ENCODE peak calls at places on chromosomes 4 and X, in seven cellular contexts. R is right lobe of liver, P is AG09309, F is H7, Q is fibroblast of mammary gland, B is upper lobe of left lung, S is breast epithelium. K is an unnamed sample.
A peak's percentile ranks its signal among the peaks of the same experiment; 100 is the strongest.

GRCh38 chr4:3041192-3042142 is 32.9 kb downstream of the HTT-AS start:
- DNase-seq in R (peak; percentile 71), Q (peak; percentile 36), S (peak; percentile 69), P (no peak), F (peak; percentile 66), B (peak; percentile 92), K (peak; percentile 70)

GRCh38 chr4:142671516-142671915 is 174.6 kb downstream of the INPP4B start:
- DNase-seq in S (no peak), Q (no peak), F (peak; percentile 2), P (no peak), B (no peak), R (no peak), K (peak; percentile 3)

GRCh38 chrX:123330229-123330942 is 146.3 kb downstream of the GRIA3 start:
- DNase-seq in Q (no peak), S (no peak), R (no peak), P (no peak), F (no peak), B (no peak), K (no peak)

GRCh38 chr4:124863039-124863545 is 150.6 kb upstream of the ANKRD50 start:
- DNase-seq in R (no peak), F (no peak), P (no peak), S (no peak), Q (no peak), B (no peak), K (peak; percentile 14)

GRCh38 chr4:41024556-41025491 is 189.5 kb downstream of the APBB2 start:
- DNase-seq in R (no peak), P (no peak), Q (peak; percentile 33), F (no peak), B (no peak), S (no peak), K (peak; percentile 31)

GRCh38 chr4:142379277-142380051 is 466.6 kb downstream of the INPP4B start:
- DNase-seq in P (peak; percentile 93), R (no peak), F (no peak), B (no peak), S (no peak), Q (peak; percentile 84), K (peak; percentile 72)

GRCh38 chr4:69713593-69713992 is 46.8 kb downstream of the SULT1B1 start:
- DNase-seq in Q (peak; percentile 81), R (peak; percentile 70), F (no peak), S (no peak), P (no peak), B (no peak), K (peak; percentile 72)

GRCh38 chr4:84901173-84901572 is 65.3 kb downstream of the WDFY3 start:
- DNase-seq in Q (no peak), S (no peak), F (no peak), P (no peak), B (no peak), R (no peak), K (no peak)

GRCh38 chr4:137663376-137664054 is 131.2 kb upstream of the PCDH18 start:
- DNase-seq in R (no peak), S (no peak), P (no peak), Q (no peak), B (no peak), F (no peak), K (no peak)

GRCh38 chrX:22634081-22634480 is 361.4 kb downstream of the CBLL2 start:
- DNase-seq in Q (peak; percentile 78), F (no peak), S (no peak), P (peak; percentile 41), B (no peak), R (no peak), K (peak; percentile 65)

GRCh38 chr4:85409251-85409650 is 65.7 kb upstream of the ARHGAP24 start:
- DNase-seq in B (no peak), P (no peak), F (no peak), S (no peak), R (no peak), Q (no peak), K (peak; percentile 83)

GRCh38 chr4:158799013-158799770 is 30.4 kb downstream of the FNIP2 start:
- DNase-seq in P (no peak), B (no peak), F (no peak), Q (no peak), R (no peak), S (no peak), K (no peak)
- H3K4me3 ChIP-seq in P (no peak overlapping the region), B (no peak overlapping the region), F (no peak overlapping the region), Q (no peak overlapping the region), R (no peak overlapping the region), S (no peak overlapping the region), K (no peak overlapping the region)

DNA sequence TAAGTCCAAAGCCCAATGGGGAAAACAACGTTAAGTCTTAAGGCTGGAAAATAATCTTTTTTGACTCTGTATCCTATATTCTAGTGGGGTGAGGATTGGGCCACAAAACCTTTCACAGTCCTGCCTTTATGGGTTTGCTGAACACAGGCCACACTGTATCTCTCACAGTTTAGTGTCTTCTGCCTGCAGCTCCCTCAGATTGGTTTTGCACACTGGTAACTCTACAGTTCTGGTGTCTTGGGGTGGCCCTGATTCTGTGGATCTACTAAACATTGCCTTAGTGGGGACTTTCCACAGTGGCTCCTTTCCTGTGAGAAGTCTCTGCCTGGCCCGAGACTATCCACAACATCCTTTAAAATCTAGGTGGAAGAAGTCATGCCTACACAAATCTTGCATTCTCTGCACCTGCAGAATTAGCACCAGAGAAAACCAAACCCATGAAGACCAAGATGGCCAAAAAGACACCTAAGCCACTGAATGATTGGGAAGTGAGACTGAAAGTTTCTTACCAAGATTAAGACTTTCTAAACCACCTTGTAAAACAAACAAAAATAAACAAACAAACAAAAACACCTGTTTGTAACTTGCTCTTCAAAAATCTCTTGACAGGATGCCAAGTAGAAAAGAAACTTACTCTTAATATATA is 150.4 kb upstream of the PCDH10 start:
- DNase-seq in B (no peak), F (no peak), Q (no peak), P (no peak), R (no peak), S (no peak), K (no peak)
- H3K4me3 ChIP-seq in B (no peak overlapping the region), F (no peak overlapping the region), Q (no peak overlapping the region), P (no peak overlapping the region), R (no peak overlapping the region), S (no peak overlapping the region), K (no peak overlapping the region)

GRCh38 chrX:103356023-103356798 is at the start of gene TCEAL9:
- DNase-seq in S (peak; percentile 54), F (no peak), P (peak; percentile 21), B (no peak), Q (peak; percentile 85), R (peak; percentile 49), K (peak; percentile 81)
- H3K4me3 ChIP-seq in S (peak within 1 kb of the TSS; percentile 66), F (peak within 1 kb of the TSS; percentile 68), P (peak within 1 kb of the TSS; percentile 89), B (peak within 1 kb of the TSS; percentile 69), Q (peak within 1 kb of the TSS; percentile 80), R (peak within 1 kb of the TSS; percentile 54), K (peak within 1 kb of the TSS; percentile 71)

DNA sequence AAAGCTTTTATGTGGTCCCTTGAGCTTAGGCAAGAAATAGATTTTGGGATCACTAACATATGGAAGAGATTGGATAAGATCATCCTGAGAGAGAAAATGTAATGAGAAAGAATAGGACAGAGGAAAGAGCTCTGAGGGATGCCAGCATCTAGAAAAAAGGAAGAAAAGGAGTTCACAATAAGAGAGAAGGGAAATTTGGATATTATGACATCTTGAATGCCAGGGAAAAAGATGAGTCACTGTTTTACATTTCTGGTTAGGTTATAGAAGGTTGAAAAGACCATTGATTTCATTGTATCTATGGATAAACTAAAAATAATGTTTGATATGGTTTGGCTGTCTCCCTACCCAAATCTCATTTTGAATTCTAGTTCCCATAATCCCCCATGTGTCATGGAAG is 208.5 kb downstream of the MAD2L1 start:
- DNase-seq in F (no peak), B (no peak), R (no peak), Q (no peak), P (no peak), S (no peak), K (peak; percentile 18)
- H3K4me3 ChIP-seq in F (no peak overlapping the region), B (no peak overlapping the region), R (no peak overlapping the region), Q (no peak overlapping the region), P (no peak overlapping the region), S (no peak overlapping the region), K (no peak overlapping the region)